ENCODE peak calls at places on chromosomes 6 and 20, in ten cellular contexts. W is A549, Q is neural progenitor cell, X is PC-3, H is HepG2, L is endothelial cell of umbilical vein, U is IMR-90, V is mesendoderm, I is H9, D is PC-9. F is an unnamed sample.
A peak's percentile ranks its signal among the peaks of the same experiment; 100 is the strongest.

GRCh38 chr6:136751478-136751956 is 40.8 kb downstream of the MAP3K5 start:
- DNase-seq in W (no peak), Q (no peak), X (no peak), H (no peak), L (no peak), U (peak; percentile 16), V (no peak), I (no peak), D (no peak), F (no peak)

GRCh38 chr6:79878142-79878748 is 69.1 kb downstream of the ELOVL4 start:
- DNase-seq in W (no peak), Q (no peak), X (peak; percentile 33), H (no peak), L (no peak), U (no peak), V (no peak), I (no peak), D (peak; percentile 55), F (no peak)

GRCh38 chr6:84399003-84399402 is 171.6 kb upstream of the CEP162 start:
- DNase-seq in W (no peak), Q (no peak), X (no peak), H (no peak), L (no peak), U (no peak), V (no peak), I (no peak), D (no peak), F (no peak)

GRCh38 chr6:111523484-111524166 is 40.6 kb upstream of the REV3L start:
- DNase-seq in W (no peak), Q (no peak), X (no peak), H (no peak), L (no peak), U (no peak), V (no peak), I (no peak), D (no peak), F (no peak)

GRCh38 chr6:166477647-166478365 is 95.1 kb upstream of the MPC1 start:
- DNase-seq in W (no peak), Q (no peak), X (no peak), H (no peak), L (no peak), U (no peak), V (no peak), I (no peak), D (no peak), F (no peak)

GRCh38 chr20:49677777-49678758 is 35.6 kb downstream of the B4GALT5 start:
- DNase-seq in W (no peak), Q (no peak), X (peak; percentile 53), H (no peak), L (no peak), U (no peak), V (no peak), I (no peak), D (no peak), F (no peak)

GRCh38 chr6:100435299-100435698 is 29.4 kb downstream of the SIM1 start:
- DNase-seq in W (peak; percentile 75), Q (peak; percentile 82), X (peak; percentile 62), H (no peak), L (no peak), U (no peak), V (peak; percentile 65), I (no peak), D (peak; percentile 50), F (peak; percentile 34)

GRCh38 chr6:119308048-119308570 is 41.5 kb downstream of the MAN1A1 start:
- DNase-seq in W (peak; percentile 27), Q (no peak), X (peak; percentile 78), H (peak; percentile 83), L (peak; percentile 54), U (peak; percentile 84), V (peak; percentile 69), I (no peak), D (no peak), F (peak; percentile 58)

GRCh38 chr20:57250607-57251343 is 15.7 kb downstream of the BMP7 start:
- DNase-seq in W (no peak), Q (no peak), X (no peak), H (no peak), L (no peak), U (no peak), V (peak; percentile 56), I (no peak), D (no peak), F (no peak)

GRCh38 chr6:25202505-25202904 is 76.7 kb upstream of the CARMIL1 start:
- DNase-seq in W (no peak), Q (no peak), X (peak; percentile 45), H (no peak), L (peak; percentile 88), U (peak; percentile 89), V (no peak), I (no peak), D (no peak), F (no peak)

GRCh38 chr6:7680393-7681075 is 45.4 kb upstream of the BMP6 start:
- DNase-seq in W (no peak), Q (no peak), X (no peak), H (no peak), L (no peak), U (no peak), V (peak; percentile 82), I (no peak), D (no peak), F (no peak)
- H3K4me2 ChIP-seq in W (no peak overlapping the region), Q (no peak overlapping the region), X (no peak overlapping the region), H (no peak overlapping the region), L (no peak overlapping the region), U (no peak overlapping the region), V (no peak overlapping the region), I (no peak overlapping the region), D (no peak overlapping the region), F (no peak overlapping the region)

GRCh38 chr6:43668151-43669028 is 19.2 kb downstream of the MRPS18A start:
- DNase-seq in W (peak; percentile 63), Q (peak; percentile 80), X (peak; percentile 92), H (peak; percentile 76), L (peak; percentile 73), U (peak; percentile 36), V (peak; percentile 92), I (peak; percentile 88), D (peak; percentile 79), F (peak; percentile 82)

GRCh38 chr6:43669050-43669921 is 18.3 kb downstream of the MRPS18A start:
- DNase-seq in W (no peak), Q (peak; percentile 64), X (no peak), H (no peak), L (no peak), U (peak; percentile 59), V (peak; percentile 59), I (peak; percentile 42), D (no peak), F (peak; percentile 51)

GRCh38 chr6:43665376-43665775 is 20.5 kb downstream of the RSPH9 start:
- DNase-seq in W (no peak), Q (no peak), X (peak; percentile 75), H (no peak), L (no peak), U (peak; percentile 29), V (peak; percentile 11), I (no peak), D (peak; percentile 66), F (no peak)

GRCh38 chr6:43667245-43668150 is 20.1 kb downstream of the MRPS18A start:
- DNase-seq in W (peak; percentile 68), Q (peak; percentile 84), X (peak; percentile 93), H (peak; percentile 76), L (peak; percentile 81), U (peak; percentile 60), V (peak; percentile 80), I (peak; percentile 92), D (peak; percentile 86), F (peak; percentile 88)

GRCh38 chr6:43666181-43666920 is 21.2 kb downstream of the MRPS18A start:
- DNase-seq in W (no peak), Q (peak; percentile 33), X (peak; percentile 3), H (no peak), L (no peak), U (no peak), V (peak; percentile 13), I (no peak), D (no peak), F (no peak)
- H3K4me2 ChIP-seq in W (no peak overlapping the region), Q (no peak overlapping the region), X (no peak overlapping the region), H (no peak overlapping the region), L (no peak overlapping the region), U (no peak overlapping the region), V (no peak overlapping the region), I (no peak overlapping the region), D (no peak overlapping the region), F (no peak overlapping the region)

DNA sequence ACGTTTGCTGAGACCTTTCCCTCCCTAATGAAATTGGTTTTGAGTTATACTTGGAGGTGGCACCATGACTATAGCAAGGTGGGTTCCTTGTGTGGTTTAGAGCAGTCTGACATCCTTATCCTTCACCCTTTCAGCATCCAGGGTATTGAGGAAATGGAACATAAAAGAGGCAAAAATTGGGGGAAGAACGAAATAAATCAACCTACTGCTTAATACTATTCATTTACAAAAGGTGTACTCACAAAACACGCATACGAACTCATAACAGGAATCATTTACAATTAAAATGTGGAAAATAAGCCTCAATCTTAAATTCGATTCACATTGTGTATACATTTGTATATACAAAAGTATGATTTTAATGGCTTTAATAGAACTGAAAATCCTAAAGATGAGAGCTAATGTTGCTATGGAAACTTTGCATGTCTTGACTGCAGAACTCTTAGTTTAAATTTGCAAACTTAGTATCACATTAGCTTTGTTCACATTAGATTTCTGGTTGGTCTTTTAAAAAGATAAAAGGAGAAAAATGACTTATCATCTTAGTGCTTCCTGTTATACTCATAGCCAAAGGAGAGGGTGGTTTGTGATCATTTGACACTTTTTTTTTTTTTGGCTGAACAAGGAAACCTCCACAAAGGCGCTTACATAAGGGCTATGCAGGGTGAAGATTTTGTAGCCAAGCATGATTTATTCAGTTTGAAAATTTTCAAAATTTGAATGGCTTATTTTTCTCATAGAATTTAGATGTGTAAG is 76.1 kb upstream of the ATXN1 start:
- DNase-seq in W (no peak), Q (no peak), X (no peak), H (no peak), L (no peak), U (no peak), V (no peak), I (no peak), D (no peak), F (no peak)
- H3K4me2 ChIP-seq in W (no peak overlapping the region), Q (no peak overlapping the region), X (no peak overlapping the region), H (no peak overlapping the region), L (no peak overlapping the region), U (peak overlapping the region; percentile 48), V (no peak overlapping the region), I (no peak overlapping the region), D (no peak overlapping the region), F (no peak overlapping the region)

DNA sequence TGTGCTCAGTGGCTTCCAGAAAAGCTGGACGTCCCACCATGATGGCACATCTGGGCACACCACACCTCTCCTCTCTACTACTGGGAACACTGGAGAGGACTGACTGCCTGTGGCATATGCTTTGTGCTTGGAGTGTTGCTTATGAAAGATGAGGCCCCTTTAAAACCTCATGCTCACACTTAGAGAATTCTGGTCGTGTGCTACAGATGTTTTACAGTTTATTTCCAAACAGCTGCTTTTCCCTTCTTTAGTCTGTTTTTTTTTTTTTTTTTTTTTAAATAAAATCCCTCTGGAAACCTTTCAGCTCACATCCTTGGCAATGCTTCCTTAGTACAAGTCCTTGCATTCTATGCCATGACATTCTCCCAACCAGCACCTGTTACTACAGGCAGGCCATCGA is 60.3 kb downstream of the BMP6 start:
- DNase-seq in W (no peak), Q (no peak), X (no peak), H (no peak), L (no peak), U (peak; percentile 8), V (no peak), I (no peak), D (no peak), F (no peak)
- H3K4me2 ChIP-seq in W (no peak overlapping the region), Q (no peak overlapping the region), X (no peak overlapping the region), H (no peak overlapping the region), L (no peak overlapping the region), U (peak overlapping the region; percentile 17), V (no peak overlapping the region), I (no peak overlapping the region), D (no peak overlapping the region), F (no peak overlapping the region)